ENCODE peak calls at places on chromosomes 13 and 19, in eight cellular contexts. I, V, A, W, X, Q, C and Z are unnamed samples.

GRCh38 chr13:59112375-59112774 is 1051.4 kb downstream of the DIAPH3 start:
- DNase-seq in W (no peak), X (no peak), C (no peak), A (peak), Q (no peak), I (peak), V (peak), Z (no peak)

GRCh38 chr13:28273919-28274318 is 135.6 kb downstream of the PAN3 start:
- DNase-seq in A (no peak), I (no peak), C (no peak), V (no peak), X (no peak), W (no peak), Q (no peak), Z (no peak)

GRCh38 chr13:36981156-36981743 is 17.9 kb downstream of the ALG5 start:
- DNase-seq in Q (no peak), V (peak), X (no peak), I (no peak), A (peak), W (no peak), C (no peak), Z (no peak)

GRCh38 chr19:40831502-40832430 is 18.5 kb downstream of the CYP2A6 start:
- DNase-seq in W (peak), A (peak), V (peak), C (no peak), Q (no peak), I (peak), X (no peak), Z (no peak)

GRCh38 chr19:3669616-3670257 is 30.5 kb downstream of the PIP5K1C start:
- DNase-seq in X (no peak), W (no peak), C (no peak), V (no peak), Q (no peak), I (no peak), A (no peak), Z (no peak)

GRCh38 chr19:4597975-4598671 is 38.6 kb upstream of the SEMA6B start:
- DNase-seq in I (peak), V (no peak), A (no peak), X (no peak), W (no peak), Q (no peak), C (peak), Z (peak)

GRCh38 chr19:10961763-10962536 is 1.1 kb downstream of the SMARCA4 start:
- DNase-seq in X (no peak), V (no peak), I (no peak), C (no peak), Q (no peak), W (no peak), A (no peak), Z (no peak)

GRCh38 chr13:67224148-67224846 is 5.8 kb downstream of the PCDH9 start:
- DNase-seq in C (peak), X (no peak), Q (peak), V (peak), A (peak), W (peak), I (peak), Z (peak)

GRCh38 chr19:16449330-16449961 is 22.3 kb downstream of the EPS15L1 start:
- DNase-seq in W (no peak), X (no peak), C (no peak), A (no peak), Q (no peak), I (no peak), V (peak), Z (no peak)

GRCh38 chr19:13102666-13103584 is at the start of gene LYL1:
- DNase-seq in I (no peak), Q (peak), C (peak), A (no peak), X (peak), W (peak), V (peak), Z (peak)

GRCh38 chr19:4974855-4975469 is 6.0 kb downstream of the KDM4B start:
- DNase-seq in C (no peak), W (no peak), X (no peak), I (no peak), Q (no peak), V (no peak), A (no peak), Z (no peak)

GRCh38 chr19:3175761-3176714 is 2.5 kb upstream of the S1PR4 start:
- DNase-seq in A (no peak), Q (peak), X (no peak), C (no peak), I (no peak), V (peak), W (peak), Z (no peak)

GRCh38 chr13:25715760-25716159 is 336.1 kb downstream of the SHISA2 start:
- DNase-seq in W (no peak), X (no peak), A (no peak), I (no peak), V (no peak), Q (no peak), C (no peak), Z (no peak)

GRCh38 chr13:19587635-19588300 is 26.4 kb upstream of the TPTE2 start:
- DNase-seq in C (no peak), V (peak), I (peak), X (no peak), Q (no peak), W (peak), A (no peak), Z (no peak)

GRCh38 chr19:33324628-33325027 is 22.3 kb upstream of the CEBPA start:
- DNase-seq in A (no peak), C (no peak), X (no peak), V (no peak), I (no peak), Q (no peak), W (no peak), Z (no peak)

GRCh38 chr19:53131732-53132131 is 978 bp downstream of the ZNF415 start:
- DNase-seq in C (no peak), A (no peak), Q (no peak), X (no peak), I (no peak), W (no peak), V (no peak), Z (no peak)

GRCh38 chr13:98576215-98576945 is 527 bp downstream of the STK24 start:
- DNase-seq in A (no peak), C (peak), Q (peak), V (no peak), I (no peak), W (peak), X (no peak), Z (peak)

GRCh38 chr19:57850553-57851017 is 926 bp downstream of the ZNF587 start:
- DNase-seq in W (peak), C (no peak), I (peak), A (no peak), Q (no peak), X (no peak), V (peak), Z (peak)

GRCh38 chr13:42041684-42042035 is 6.8 kb upstream of the DGKH start:
- DNase-seq in Q (peak), A (no peak), W (peak), X (no peak), I (peak), V (peak), C (peak), Z (peak)

GRCh38 chr13:101065314-101065713 is 351.0 kb downstream of the NALCN start:
- DNase-seq in X (no peak), W (no peak), I (peak), V (no peak), A (no peak), Q (no peak), C (no peak), Z (no peak)

GRCh38 chr13:60620611-60621395 is 223.8 kb downstream of the TDRD3 start:
- DNase-seq in I (no peak), W (no peak), C (no peak), A (no peak), X (no peak), V (no peak), Q (no peak), Z (no peak)

GRCh38 chr19:46115396-46116109 is 8.9 kb downstream of the IGFL3 start:
- DNase-seq in Q (no peak), C (no peak), V (peak), I (peak), A (peak), X (no peak), W (peak), Z (no peak)

GRCh38 chr19:37370880-37371661 is at the start of gene ZNF527:
- DNase-seq in V (peak), Q (peak), X (peak), A (peak), C (peak), I (peak), W (peak), Z (peak)
- TF ChIP-seq CTCF in V (peak), Q (peak), X (no peak), A (no peak), C (no peak), I (no peak), W (no peak), Z (no peak)

GRCh38 chr19:7475665-7476064 is 13.2 kb downstream of the PEX11G start:
- DNase-seq in X (no peak), W (no peak), I (no peak), V (no peak), A (no peak), Q (no peak), C (no peak), Z (no peak)

GRCh38 chr19:7468840-7469239 is 20.0 kb downstream of the PEX11G start:
- DNase-seq in I (no peak), W (no peak), Q (peak), X (no peak), A (no peak), V (no peak), C (no peak), Z (no peak)

GRCh38 chr19:7470540-7471305 is 18.1 kb downstream of the PEX11G start:
- DNase-seq in I (no peak), W (peak), C (no peak), Q (no peak), V (no peak), A (no peak), X (no peak), Z (no peak)

GRCh38 chr19:7469654-7470285 is 19.1 kb downstream of the PEX11G start:
- DNase-seq in X (no peak), V (no peak), C (no peak), W (no peak), A (no peak), I (no peak), Q (no peak), Z (no peak)

DNA sequence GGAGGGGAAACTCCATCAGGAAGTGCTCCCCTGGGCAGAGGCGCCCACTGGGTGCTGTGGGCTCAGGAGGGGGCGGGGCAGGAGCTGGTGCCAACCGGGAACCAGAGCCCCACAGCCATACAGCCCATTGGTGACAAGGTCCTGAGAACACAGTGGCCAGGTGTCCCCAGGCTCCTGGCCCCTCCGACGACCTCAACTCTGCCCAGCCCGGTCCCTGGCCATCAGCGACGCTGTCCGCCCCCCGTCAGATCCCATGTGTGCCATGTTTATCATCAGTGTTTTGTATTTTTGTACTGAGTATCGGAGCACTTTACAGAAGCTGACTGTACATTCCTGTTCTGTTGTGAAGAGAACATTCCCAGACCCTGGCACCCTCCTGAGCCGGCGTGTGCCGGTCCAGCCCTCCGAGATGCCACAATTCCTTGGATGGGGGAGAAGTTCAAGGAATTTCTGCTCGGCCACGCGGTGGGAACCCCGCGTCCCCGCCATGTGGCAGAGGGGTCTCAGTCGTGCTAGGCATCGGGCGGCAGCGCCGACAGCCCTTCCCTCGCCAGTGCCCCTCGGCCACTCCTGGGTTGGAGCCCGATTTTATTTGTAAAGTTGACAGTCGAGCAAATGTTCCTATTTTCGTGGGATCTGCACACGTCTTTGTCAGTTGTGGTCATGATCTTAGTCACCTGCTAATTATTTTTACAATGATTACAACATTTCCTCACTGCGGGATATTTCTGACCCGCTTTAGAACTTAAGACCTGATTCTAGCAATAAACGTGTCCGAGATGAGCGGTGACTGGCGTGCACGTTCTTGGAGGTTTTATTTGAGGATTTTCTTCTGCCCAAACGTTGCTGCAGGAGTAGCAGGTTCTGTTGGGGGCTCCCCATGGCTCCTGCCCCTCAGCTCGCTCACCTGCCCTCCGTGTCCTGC is 16.9 kb downstream of the PEX11G start:
- DNase-seq in V (no peak), X (no peak), I (no peak), C (no peak), A (no peak), W (no peak), Q (no peak), Z (no peak)
- TF ChIP-seq CTCF in V (no peak), X (no peak), I (no peak), C (no peak), A (no peak), W (no peak), Q (no peak), Z (no peak)

DNA sequence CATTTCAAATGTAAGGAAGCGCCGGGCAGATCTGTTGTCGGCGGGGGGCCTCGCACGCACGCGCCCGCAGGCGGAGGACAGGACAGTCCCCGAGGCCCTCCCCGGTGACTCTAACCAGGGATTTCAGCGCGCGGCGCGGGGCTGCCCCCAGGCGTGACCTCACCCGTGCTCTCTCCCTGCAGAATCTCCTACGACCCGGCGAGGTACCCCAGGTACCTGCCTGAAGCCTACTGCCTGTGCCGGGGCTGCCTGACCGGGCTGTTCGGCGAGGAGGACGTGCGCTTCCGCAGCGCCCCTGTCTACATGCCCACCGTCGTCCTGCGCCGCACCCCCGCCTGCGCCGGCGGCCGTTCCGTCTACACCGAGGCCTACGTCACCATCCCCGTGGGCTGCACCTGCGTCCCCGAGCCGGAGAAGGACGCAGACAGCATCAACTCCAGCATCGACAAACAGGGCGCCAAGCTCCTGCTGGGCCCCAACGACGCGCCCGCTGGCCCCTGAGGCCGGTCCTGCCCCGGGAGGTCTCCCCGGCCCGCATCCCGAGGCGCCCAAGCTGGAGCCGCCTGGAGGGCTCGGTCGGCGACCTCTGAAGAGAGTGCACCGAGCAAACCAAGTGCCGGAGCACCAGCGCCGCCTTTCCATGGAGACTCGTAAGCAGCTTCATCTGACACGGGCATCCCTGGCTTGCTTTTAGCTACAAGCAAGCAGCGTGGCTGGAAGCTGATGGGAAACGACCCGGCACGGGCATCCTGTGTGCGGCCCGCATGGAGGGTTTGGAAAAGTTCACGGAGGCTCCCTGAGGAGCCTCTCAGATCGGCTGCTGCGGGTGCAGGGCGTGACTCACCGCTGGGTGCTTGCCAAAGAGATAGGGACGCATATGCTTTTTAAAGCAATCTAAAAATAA is 18.2 kb downstream of the IL17D start:
- DNase-seq in I (peak), V (peak), X (no peak), A (peak), Q (peak), C (peak), W (peak), Z (peak)
- TF ChIP-seq CTCF in I (peak), V (peak), X (no peak), A (no peak), Q (no peak), C (no peak), W (no peak), Z (no peak)

GRCh38 chr19:44694184-44694579 is 4.8 kb upstream of the CEACAM16 start:
- DNase-seq in C (no peak), X (no peak), A (no peak), I (no peak), Q (no peak), V (no peak), W (no peak), Z (no peak)
- TF ChIP-seq CTCF in C (peak), X (no peak), A (peak), I (peak), Q (peak), V (peak), W (no peak), Z (no peak)

GRCh38 chr19:18477042-18477760 is 39.3 kb upstream of the ISYNA1 start:
- DNase-seq in A (no peak), W (no peak), C (no peak), I (no peak), Q (no peak), X (no peak), V (no peak), Z (no peak)
- TF ChIP-seq CTCF in A (no peak), W (no peak), C (no peak), I (peak), Q (no peak), X (no peak), V (peak), Z (peak)

GRCh38 chr13:113086031-113086750 is 19.4 kb upstream of the F7 start:
- DNase-seq in C (no peak), X (no peak), V (no peak), Q (peak), I (no peak), W (no peak), A (no peak), Z (peak)
- TF ChIP-seq CTCF in C (no peak), X (no peak), V (peak), Q (no peak), I (peak), W (no peak), A (peak), Z (no peak)

GRCh38 chr13:106083620-106084350 is 451.7 kb downstream of the EFNB2 start:
- DNase-seq in C (peak), W (peak), X (no peak), I (peak), Q (no peak), V (peak), A (no peak), Z (no peak)
- TF ChIP-seq CTCF in C (peak), W (peak), X (no peak), I (peak), Q (peak), V (peak), A (peak), Z (no peak)

GRCh38 chr19:590396-590745 is 690 bp downstream of the HCN2 start:
- DNase-seq in X (no peak), V (no peak), A (no peak), C (peak), Q (no peak), I (no peak), W (no peak), Z (no peak)

GRCh38 chr19:589693-590395 is at the start of gene HCN2:
- DNase-seq in W (no peak), V (no peak), Q (no peak), X (no peak), A (no peak), I (no peak), C (no peak), Z (no peak)

GRCh38 chr19:590750-591098 is 1.0 kb downstream of the HCN2 start:
- DNase-seq in V (no peak), W (no peak), A (no peak), X (no peak), C (no peak), Q (no peak), I (no peak), Z (no peak)

GRCh38 chr19:588758-589692 is 656 bp upstream of the HCN2 start:
- DNase-seq in X (no peak), I (no peak), Q (no peak), V (no peak), A (no peak), C (no peak), W (no peak), Z (no peak)

GRCh38 chr19:588093-588742 is 1.5 kb upstream of the HCN2 start:
- DNase-seq in X (no peak), V (peak), W (peak), C (peak), I (peak), A (no peak), Q (peak), Z (peak)
- TF ChIP-seq CTCF in X (no peak), V (peak), W (no peak), C (no peak), I (peak), A (peak), Q (peak), Z (peak)